ENCODE peak calls at places on chromosomes 1 and 21, in five cellular contexts. P is AG09309, E is lower lobe of right lung, T is uterus, C is endothelial cell. J is an unnamed sample.

GRCh38 chr1:245995474-245995873 is 511.6 kb downstream of the SMYD3 start:
- DNase-seq in T (no peak), P (no peak), E (no peak), C (no peak), J (no peak)

GRCh38 chr1:206814716-206815341 is 42.5 kb upstream of the IL10 start:
- DNase-seq in C (no peak), E (no peak), P (no peak), T (no peak), J (no peak)

GRCh38 chr1:96520542-96520941 is 201.0 kb upstream of the PTBP2 start:
- DNase-seq in T (peak), P (no peak), E (no peak), C (no peak), J (no peak)

GRCh38 chr1:57966751-57967406 is 543.0 kb upstream of the DAB1 start:
- DNase-seq in T (no peak), E (no peak), P (no peak), C (peak), J (no peak)

GRCh38 chr1:81377406-81377805 is 423.3 kb upstream of the ADGRL2 start:
- DNase-seq in P (no peak), E (no peak), C (peak), T (no peak), J (no peak)

GRCh38 chr1:32068891-32069590 is 3.7 kb upstream of the TMEM39B start:
- DNase-seq in T (no peak), P (peak), C (no peak), E (no peak), J (no peak)

GRCh38 chr1:202689082-202689481 is 21.2 kb downstream of the SYT2 start:
- DNase-seq in C (no peak), T (no peak), E (no peak), P (no peak), J (no peak)

GRCh38 chr1:30450148-30450817 is 273.1 kb downstream of the MATN1 start:
- DNase-seq in T (no peak), P (no peak), E (no peak), C (no peak), J (no peak)

GRCh38 chr21:27422435-27422834 is 455.5 kb upstream of the ADAMTS5 start:
- DNase-seq in E (no peak), C (no peak), P (peak), T (no peak), J (no peak)

GRCh38 chr1:6188466-6188865 is 8.3 kb upstream of the CHD5 start:
- DNase-seq in T (no peak), E (no peak), C (no peak), P (peak), J (no peak)

GRCh38 chr1:215156232-215156631 is 73.7 kb downstream of the KCNK2 start:
- DNase-seq in P (no peak), C (no peak), E (no peak), T (no peak), J (no peak)

GRCh38 chr1:109891930-109892329 is 18.7 kb upstream of the CSF1 start:
- DNase-seq in E (no peak), T (no peak), P (no peak), C (no peak), J (no peak)

GRCh38 chr21:36973986-36974850 is 7.7 kb upstream of the HLCS start:
- DNase-seq in C (no peak), T (no peak), P (no peak), E (no peak), J (no peak)

GRCh38 chr1:151399890-151400235 is 490 bp downstream of the PSMB4 start:
- DNase-seq in C (peak), P (no peak), T (peak), E (no peak), J (peak)

GRCh38 chr1:67390041-67390887 is 39.9 kb downstream of the SERBP1 start:
- DNase-seq in T (no peak), E (no peak), C (no peak), P (peak), J (no peak)

GRCh38 chr1:3501856-3502665 is 47.6 kb downstream of the ARHGEF16 start:
- DNase-seq in P (no peak), T (peak), C (peak), E (peak), J (peak)

GRCh38 chr1:32769524-32770220 is 47.5 kb downstream of the YARS1 start:
- DNase-seq in C (no peak), E (peak), T (no peak), P (no peak), J (no peak)

GRCh38 chr1:157626099-157626498 is 28.2 kb upstream of the FCRL4 start:
- DNase-seq in T (no peak), P (no peak), E (no peak), C (peak), J (peak)

GRCh38 chr21:38289697-38290096 is 32.9 kb downstream of the KCNJ15 start:
- DNase-seq in T (no peak), C (no peak), E (peak), P (peak), J (no peak)

GRCh38 chr21:44338971-44339910 is at the start of gene CFAP410:
- DNase-seq in E (peak), C (peak), T (peak), P (peak), J (peak)

GRCh38 chr21:44337428-44337827 is 1.8 kb downstream of the CFAP410 start:
- DNase-seq in P (no peak), C (no peak), E (no peak), T (peak), J (no peak)

GRCh38 chr21:44335266-44336059 is 3.7 kb downstream of the CFAP410 start:
- DNase-seq in T (no peak), E (no peak), P (no peak), C (no peak), J (no peak)

GRCh38 chr21:44334637-44335030 is 4.6 kb downstream of the CFAP410 start:
- DNase-seq in T (no peak), C (no peak), E (no peak), P (no peak), J (no peak)

GRCh38 chr21:44337941-44338895 is 972 bp downstream of the CFAP410 start:
- DNase-seq in E (peak), C (peak), P (no peak), T (peak), J (peak)
- TF ChIP-seq CTCF in E (peak), C (no peak), P (peak), T (peak), J (no peak)

DNA sequence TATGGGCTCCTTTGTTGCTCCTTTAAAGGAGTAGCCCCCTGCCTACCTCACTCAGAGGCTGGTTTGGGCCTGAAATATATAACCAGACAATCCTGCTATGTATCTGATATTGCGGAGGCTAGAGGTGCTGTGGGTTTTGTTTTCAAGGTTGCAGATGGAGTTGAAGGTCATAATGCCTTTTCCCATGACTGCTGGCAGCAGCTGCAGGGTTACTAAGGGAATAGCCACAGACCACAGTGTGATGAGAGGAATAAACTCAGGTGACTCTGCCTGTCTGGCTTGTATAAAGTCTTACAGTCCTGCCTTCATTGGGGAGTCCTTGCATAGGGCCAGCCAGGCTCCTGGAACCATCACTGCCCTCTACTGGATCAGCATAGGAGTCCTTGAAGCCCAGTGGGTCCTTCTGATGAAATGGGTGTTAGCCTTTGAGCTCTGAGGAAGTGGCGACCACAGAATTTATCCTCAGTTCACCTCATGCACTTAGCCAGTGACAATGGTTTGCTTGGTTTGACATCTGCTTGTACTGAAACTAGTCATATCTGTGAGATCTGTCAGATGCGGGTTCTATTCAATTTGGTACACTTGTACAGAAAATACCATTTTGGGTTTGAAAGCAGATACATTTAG is 174.4 kb upstream of the HMCN1 start:
- DNase-seq in E (peak), P (peak), C (peak), T (no peak), J (peak)
- TF ChIP-seq CTCF in E (peak), P (peak), C (no peak), T (no peak), J (peak)

DNA sequence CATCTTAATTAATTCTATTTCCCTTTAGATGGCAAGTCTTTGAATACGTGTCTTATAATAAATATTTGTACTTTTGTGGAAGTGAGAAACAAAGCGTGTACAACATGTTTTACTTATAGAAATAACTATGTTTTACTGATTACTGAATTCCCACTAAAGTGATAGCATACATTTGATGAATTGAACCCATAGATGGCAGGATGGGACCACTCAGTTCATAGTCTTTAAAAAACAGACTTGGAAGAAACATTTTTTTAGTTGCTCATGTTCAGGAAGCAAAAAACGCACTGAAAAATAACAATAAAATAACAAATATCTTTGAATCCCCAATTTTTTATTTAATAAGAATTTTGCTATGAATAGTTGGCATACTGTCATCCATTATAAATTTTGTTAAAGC is 507.1 kb upstream of the ZRANB2 start:
- DNase-seq in E (no peak), C (no peak), T (no peak), P (peak), J (no peak)
- TF ChIP-seq CTCF in E (no peak), C (no peak), T (no peak), P (peak), J (no peak)

GRCh38 chr1:14835725-14836124 is 237.2 kb downstream of the KAZN start:
- DNase-seq in C (no peak), T (no peak), P (no peak), E (no peak), J (no peak)
- TF ChIP-seq CTCF in C (no peak), T (no peak), P (no peak), E (no peak), J (no peak)

GRCh38 chr1:49728377-49728776 is 295.4 kb downstream of the AGBL4 start:
- DNase-seq in T (no peak), E (no peak), C (no peak), P (no peak), J (no peak)
- TF ChIP-seq CTCF in T (no peak), E (no peak), C (no peak), P (no peak), J (no peak)

DNA sequence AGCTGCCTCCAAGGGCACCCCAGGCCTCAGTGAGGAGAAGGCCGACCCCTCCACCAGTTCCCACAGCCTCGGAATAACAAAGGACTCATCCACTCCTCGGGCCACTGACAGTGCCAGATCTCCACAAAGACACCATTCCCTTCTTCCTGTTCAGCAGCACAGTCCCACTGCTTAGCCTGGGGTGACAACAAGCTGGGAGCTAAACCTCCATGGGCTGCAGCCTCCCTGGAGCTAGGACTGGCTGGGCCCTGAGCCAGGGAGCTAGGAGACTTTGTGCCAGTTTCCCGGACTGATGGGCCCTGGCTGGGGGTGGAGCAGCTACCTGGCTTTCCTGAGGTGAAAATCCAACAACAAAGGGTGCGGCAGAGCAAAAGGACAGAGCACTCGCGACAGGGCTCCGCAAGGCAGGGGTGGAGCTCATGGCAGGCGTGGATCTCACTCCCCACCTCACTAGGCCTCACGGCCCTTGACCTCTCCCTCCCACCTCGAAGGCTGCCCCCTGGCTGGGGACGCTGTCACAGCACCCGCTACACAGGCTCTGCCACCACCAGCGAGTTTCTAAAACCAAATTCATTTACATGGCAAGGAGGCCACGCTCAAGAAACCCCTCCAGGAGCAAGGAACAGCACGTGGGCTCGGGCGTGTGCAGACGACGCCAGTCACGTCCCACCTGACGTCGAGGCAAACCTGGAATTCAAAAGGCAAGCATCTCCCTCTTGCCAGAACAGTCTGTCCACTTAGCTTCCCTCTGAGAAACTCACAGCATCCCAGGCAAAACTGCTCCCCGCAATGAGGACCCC is 13.8 kb downstream of the SLC35E2B start:
- DNase-seq in E (peak), P (no peak), T (no peak), C (peak), J (peak)
- TF ChIP-seq CTCF in E (no peak), P (peak), T (no peak), C (peak), J (peak)

GRCh38 chr1:44543064-44543815 is 131.0 kb downstream of the TMEM53 start:
- DNase-seq in P (no peak), E (no peak), T (no peak), C (peak), J (peak)
- TF ChIP-seq CTCF in P (no peak), E (no peak), T (no peak), C (no peak), J (no peak)

GRCh38 chr1:208036177-208036808 is 125.4 kb upstream of the CD34 start:
- DNase-seq in E (no peak), T (no peak), C (no peak), P (no peak), J (no peak)
- TF ChIP-seq CTCF in E (no peak), T (peak), C (no peak), P (peak), J (no peak)

DNA sequence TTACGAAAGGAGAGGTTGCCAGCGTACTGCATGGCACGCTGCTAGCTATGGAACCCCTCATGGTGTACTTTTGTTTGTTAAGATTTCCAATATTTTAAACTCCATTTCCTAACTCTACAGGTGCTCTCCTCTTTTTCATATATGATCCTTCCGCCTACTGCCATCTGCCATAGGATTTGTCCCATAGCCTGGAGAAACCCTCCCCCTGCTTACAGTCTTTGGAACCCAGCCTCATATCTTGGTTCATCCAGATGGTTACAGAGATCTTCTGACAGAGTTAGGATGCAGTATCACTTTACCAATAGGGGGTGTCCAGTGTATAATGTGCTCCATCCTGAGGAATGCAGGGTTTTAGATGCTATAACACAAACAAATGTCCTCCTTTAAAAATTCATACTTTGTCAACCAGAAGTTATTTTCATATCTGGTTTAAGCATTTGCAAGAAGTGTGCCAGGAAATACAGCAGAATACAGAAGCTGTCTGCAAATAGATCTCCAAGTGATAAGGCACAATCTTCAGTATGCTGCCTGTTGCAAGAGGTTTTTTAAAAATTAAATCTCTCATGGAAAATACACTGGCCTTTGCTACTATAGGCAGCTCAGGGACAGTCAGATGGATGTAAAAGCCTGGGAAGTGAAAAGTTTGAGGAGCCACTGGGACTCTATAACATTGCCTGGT is 377.8 kb downstream of the KCNH1 start:
- DNase-seq in C (no peak), P (no peak), E (no peak), T (no peak), J (no peak)
- TF ChIP-seq CTCF in C (no peak), P (no peak), E (no peak), T (no peak), J (no peak)

GRCh38 chr1:13627128-13627527 is 43.5 kb downstream of the PDPN start:
- DNase-seq in E (no peak), P (no peak), C (no peak), T (no peak), J (no peak)
- TF ChIP-seq CTCF in E (no peak), P (no peak), C (no peak), T (no peak), J (no peak)

J was measured in activated CD8-positive, alpha-beta T cell treated with anti-CD3 and anti-CD28 coated beads for 36 hours.